ENCODE peak calls at places on chromosomes 1 and 21, in five cellular contexts. One of them, this sample, is unnamed.

GRCh38 chr1:193408782-193409293 is 222.4 kb upstream of the B3GALT2 start:
- DNase-seq in AG10803: peak; percentile 71
- DNase-seq in iris pigment epithelial cell: peak; percentile 97
- DNase-seq in hepatocyte: peak; percentile 79
- DNase-seq in heart right ventricle: peak; percentile 77
- DNase-seq in this sample: no peak

GRCh38 chr1:205667909-205668643 is 12.2 kb downstream of the SLC45A3 start:
- DNase-seq in iris pigment epithelial cell: no peak
- DNase-seq in hepatocyte: no peak
- DNase-seq in heart right ventricle: no peak
- DNase-seq in AG10803: no peak
- DNase-seq in this sample: no peak

GRCh38 chr1:21869620-21870121 is 57.6 kb downstream of the LDLRAD2 start:
- DNase-seq in heart right ventricle: peak; percentile 82
- DNase-seq in hepatocyte: peak; percentile 43
- DNase-seq in AG10803: peak; percentile 91
- DNase-seq in iris pigment epithelial cell: peak; percentile 73
- DNase-seq in this sample: no peak

GRCh38 chr1:21899972-21900371 is 37.1 kb downstream of the HSPG2 start:
- DNase-seq in heart right ventricle: peak; percentile 73
- DNase-seq in iris pigment epithelial cell: no peak
- DNase-seq in AG10803: no peak
- DNase-seq in hepatocyte: no peak
- DNase-seq in this sample: no peak

GRCh38 chr1:209493584-209493983 is 89.9 kb upstream of the CAMK1G start:
- DNase-seq in heart right ventricle: no peak
- DNase-seq in AG10803: no peak
- DNase-seq in iris pigment epithelial cell: peak; percentile 9
- DNase-seq in hepatocyte: no peak
- DNase-seq in this sample: no peak

GRCh38 chr1:109687641-109688499 is at the start of gene GSTM1:
- DNase-seq in hepatocyte: peak; percentile 79
- DNase-seq in heart right ventricle: peak; percentile 82
- DNase-seq in AG10803: no peak
- DNase-seq in iris pigment epithelial cell: no peak
- DNase-seq in this sample: peak; percentile 85

GRCh38 chr1:29532741-29533140 is 296.4 kb downstream of the PTPRU start:
- DNase-seq in hepatocyte: peak; percentile 27
- DNase-seq in iris pigment epithelial cell: no peak
- DNase-seq in heart right ventricle: no peak
- DNase-seq in AG10803: no peak
- DNase-seq in this sample: no peak

GRCh38 chr21:46559291-46559983 is 45.4 kb downstream of the S100B start:
- DNase-seq in AG10803: no peak
- DNase-seq in hepatocyte: no peak
- DNase-seq in iris pigment epithelial cell: no peak
- DNase-seq in heart right ventricle: no peak
- DNase-seq in this sample: peak; percentile 52

GRCh38 chr1:188889166-188889565 is 1588.5 kb downstream of the BRINP3 start:
- DNase-seq in AG10803: no peak
- DNase-seq in iris pigment epithelial cell: peak; percentile 5
- DNase-seq in heart right ventricle: no peak
- DNase-seq in hepatocyte: no peak
- DNase-seq in this sample: no peak

GRCh38 chr1:200179126-200179780 is 151.7 kb downstream of the NR5A2 start:
- DNase-seq in hepatocyte: no peak
- DNase-seq in iris pigment epithelial cell: peak; percentile 39
- DNase-seq in heart right ventricle: no peak
- DNase-seq in AG10803: peak; percentile 61
- DNase-seq in this sample: no peak

GRCh38 chr1:210251680-210252490 is 19.3 kb downstream of the SERTAD4 start:
- DNase-seq in iris pigment epithelial cell: no peak
- DNase-seq in AG10803: no peak
- DNase-seq in hepatocyte: no peak
- DNase-seq in heart right ventricle: no peak
- DNase-seq in this sample: no peak

GRCh38 chr1:159913451-159914192 is 11.7 kb downstream of the TAGLN2 start:
- DNase-seq in heart right ventricle: no peak
- DNase-seq in iris pigment epithelial cell: no peak
- DNase-seq in hepatocyte: no peak
- DNase-seq in AG10803: no peak
- DNase-seq in this sample: no peak

GRCh38 chr1:156951371-156951770 is 30.9 kb downstream of the LRRC71 start:
- DNase-seq in iris pigment epithelial cell: no peak
- DNase-seq in AG10803: no peak
- DNase-seq in heart right ventricle: no peak
- DNase-seq in hepatocyte: no peak
- DNase-seq in this sample: no peak

GRCh38 chr1:19209439-19209989 is 552 bp downstream of the UBR4 start:
- DNase-seq in iris pigment epithelial cell: peak; percentile 74
- DNase-seq in AG10803: peak; percentile 40
- DNase-seq in hepatocyte: peak; percentile 60
- DNase-seq in heart right ventricle: peak; percentile 26
- DNase-seq in this sample: peak; percentile 44

GRCh38 chr1:230145505-230145899 is 78.5 kb downstream of the GALNT2 start:
- DNase-seq in AG10803: no peak
- DNase-seq in heart right ventricle: no peak
- DNase-seq in hepatocyte: no peak
- DNase-seq in iris pigment epithelial cell: no peak
- DNase-seq in this sample: no peak

GRCh38 chr21:42986125-42986783 is 11.9 kb downstream of the PKNOX1 start:
- DNase-seq in AG10803: no peak
- DNase-seq in iris pigment epithelial cell: no peak
- DNase-seq in hepatocyte: no peak
- DNase-seq in heart right ventricle: no peak
- DNase-seq in this sample: no peak

GRCh38 chr1:177648138-177648537 is 321.7 kb downstream of the SEC16B start:
- DNase-seq in heart right ventricle: no peak
- DNase-seq in iris pigment epithelial cell: no peak
- DNase-seq in AG10803: no peak
- DNase-seq in hepatocyte: no peak
- DNase-seq in this sample: no peak

GRCh38 chr1:192878249-192878648 is 69.4 kb downstream of the RGS2 start:
- DNase-seq in hepatocyte: peak; percentile 12
- DNase-seq in iris pigment epithelial cell: peak; percentile 43
- DNase-seq in heart right ventricle: peak; percentile 74
- DNase-seq in AG10803: peak; percentile 25
- DNase-seq in this sample: no peak

GRCh38 chr1:210437781-210438180 is 109.1 kb downstream of the HHAT start:
- DNase-seq in hepatocyte: no peak
- DNase-seq in AG10803: peak; percentile 47
- DNase-seq in heart right ventricle: no peak
- DNase-seq in iris pigment epithelial cell: peak; percentile 3
- DNase-seq in this sample: no peak

GRCh38 chr1:157431751-157432150 is 120.6 kb downstream of the FCRL5 start:
- DNase-seq in AG10803: peak; percentile 53
- DNase-seq in hepatocyte: no peak
- DNase-seq in iris pigment epithelial cell: peak; percentile 61
- DNase-seq in heart right ventricle: no peak
- DNase-seq in this sample: no peak

This sample was measured in activated T-helper 2 cell treated with anti-CD3 and anti-CD28 coated beads, Interferon-gamma antibody, Interleukin-2, Interleukin-4, amounts not matched to agents 10 μg/mL and 5 μg/mL and 100 μg/mL, durations not matched to agents 14 hours and 24 hours and 36 hours.